ENCODE peak calls at places on chromosomes 4 and X, in five cellular contexts. One of them, this sample, is unnamed.
A peak's percentile ranks its signal among the peaks of the same experiment; 100 is the strongest.

GRCh38 chr4:8855781-8856245 is 15.8 kb downstream of the HMX1 start:
- DNase-seq in upper lobe of left lung: no peak
- DNase-seq in stomach: no peak
- DNase-seq in left ventricle myocardium inferior: no peak
- DNase-seq in cardiac muscle cell: no peak
- DNase-seq in this sample: no peak

GRCh38 chrX:54407266-54407665 is 32.9 kb upstream of the TSR2 start:
- DNase-seq in upper lobe of left lung: no peak
- DNase-seq in left ventricle myocardium inferior: no peak
- DNase-seq in stomach: no peak
- DNase-seq in cardiac muscle cell: no peak
- DNase-seq in this sample: no peak

GRCh38 chr4:106583567-106583966 is 215.0 kb upstream of the GIMD1 start:
- DNase-seq in upper lobe of left lung: no peak
- DNase-seq in cardiac muscle cell: peak; percentile 84
- DNase-seq in left ventricle myocardium inferior: no peak
- DNase-seq in stomach: no peak
- DNase-seq in this sample: peak; percentile 93

GRCh38 chr4:100286601-100287000 is 96.3 kb upstream of the DDIT4L start:
- DNase-seq in upper lobe of left lung: no peak
- DNase-seq in stomach: no peak
- DNase-seq in left ventricle myocardium inferior: no peak
- DNase-seq in cardiac muscle cell: no peak
- DNase-seq in this sample: no peak

GRCh38 chr4:170804930-170805329 is 715.2 kb upstream of the AADAT start:
- DNase-seq in upper lobe of left lung: no peak
- DNase-seq in left ventricle myocardium inferior: no peak
- DNase-seq in cardiac muscle cell: no peak
- DNase-seq in stomach: no peak
- DNase-seq in this sample: no peak

GRCh38 chr4:154399259-154399974 is 92.2 kb downstream of the DCHS2 start:
- DNase-seq in upper lobe of left lung: no peak
- DNase-seq in cardiac muscle cell: peak; percentile 23
- DNase-seq in left ventricle myocardium inferior: no peak
- DNase-seq in stomach: no peak
- DNase-seq in this sample: peak; percentile 20

GRCh38 chr4:38967260-38968095 is 64.7 kb downstream of the TMEM156 start:
- DNase-seq in stomach: no peak
- DNase-seq in left ventricle myocardium inferior: no peak
- DNase-seq in cardiac muscle cell: peak; percentile 97
- DNase-seq in upper lobe of left lung: no peak
- DNase-seq in this sample: peak; percentile 94

GRCh38 chrX:9708923-9709553 is 56.6 kb downstream of the GPR143 start:
- DNase-seq in stomach: peak; percentile 79
- DNase-seq in upper lobe of left lung: peak; percentile 94
- DNase-seq in cardiac muscle cell: peak; percentile 70
- DNase-seq in left ventricle myocardium inferior: peak; percentile 64
- DNase-seq in this sample: peak; percentile 84

GRCh38 chr4:144699565-144699964 is 53.6 kb downstream of the HHIP start:
- DNase-seq in cardiac muscle cell: peak; percentile 73
- DNase-seq in left ventricle myocardium inferior: no peak
- DNase-seq in stomach: no peak
- DNase-seq in upper lobe of left lung: no peak
- DNase-seq in this sample: peak; percentile 41

GRCh38 chrX:68936608-68937007 is 107.8 kb downstream of the EFNB1 start:
- DNase-seq in upper lobe of left lung: no peak
- DNase-seq in cardiac muscle cell: peak; percentile 77
- DNase-seq in left ventricle myocardium inferior: no peak
- DNase-seq in stomach: peak; percentile 22
- DNase-seq in this sample: peak; percentile 84

GRCh38 chrX:28610746-28611145 is 23.5 kb downstream of the IL1RAPL1 start:
- DNase-seq in left ventricle myocardium inferior: no peak
- DNase-seq in cardiac muscle cell: no peak
- DNase-seq in stomach: no peak
- DNase-seq in upper lobe of left lung: no peak
- DNase-seq in this sample: no peak

GRCh38 chrX:147403075-147403474 is 508.6 kb upstream of the FMR1 start:
- DNase-seq in stomach: no peak
- DNase-seq in upper lobe of left lung: no peak
- DNase-seq in cardiac muscle cell: no peak
- DNase-seq in left ventricle myocardium inferior: no peak
- DNase-seq in this sample: no peak

DNA sequence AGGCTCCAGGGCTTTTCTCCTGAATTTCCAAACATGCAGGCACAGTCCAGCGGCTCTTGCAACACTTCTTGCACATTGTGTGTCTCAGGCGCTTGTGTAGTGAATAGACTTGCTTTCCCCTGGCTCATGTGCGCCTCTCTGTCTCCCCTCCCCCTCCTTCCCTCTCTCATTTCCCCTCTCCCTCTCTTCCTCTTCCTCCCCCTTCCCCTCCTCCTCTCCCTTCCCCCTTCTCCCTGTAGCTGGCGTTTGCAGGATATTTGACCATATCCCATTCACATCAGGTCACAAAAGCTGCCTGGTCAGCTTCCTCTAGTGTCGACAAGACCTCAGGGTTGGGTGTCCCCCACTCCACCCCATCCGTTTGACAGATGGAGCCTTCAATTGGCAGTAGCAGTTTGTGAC is 2.4 kb downstream of the CHST7 start:
- DNase-seq in upper lobe of left lung: no peak
- DNase-seq in left ventricle myocardium inferior: peak; percentile 36
- DNase-seq in cardiac muscle cell: peak; percentile 74
- DNase-seq in stomach: no peak
- DNase-seq in this sample: peak; percentile 41
- H3K4me3 ChIP-seq in upper lobe of left lung: peak overlapping the region; percentile 62
- H3K4me3 ChIP-seq in left ventricle myocardium inferior: peak overlapping the region; percentile 82
- H3K4me3 ChIP-seq in cardiac muscle cell: no peak overlapping the region
- H3K4me3 ChIP-seq in stomach: peak overlapping the region; percentile 45
- H3K4me3 ChIP-seq in this sample: peak overlapping the region; percentile 61

DNA sequence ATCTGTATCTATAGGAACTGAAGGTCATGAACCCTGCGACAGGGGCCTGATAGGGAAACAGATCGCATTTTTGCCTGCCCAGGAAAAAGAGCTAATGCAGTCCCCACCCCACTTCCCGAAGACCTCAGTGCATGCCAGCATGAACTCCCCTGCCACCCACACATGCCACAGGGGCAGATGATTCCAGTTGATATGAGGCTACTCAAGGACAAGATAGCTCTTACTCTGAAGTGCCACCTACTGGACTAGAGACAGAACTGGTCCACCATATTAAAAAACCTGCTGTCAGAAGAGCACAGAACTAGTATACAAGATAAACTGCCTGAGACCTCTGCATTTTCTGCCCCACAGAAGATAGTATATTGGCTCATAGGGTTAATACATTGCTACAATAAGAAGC is 68.0 kb downstream of the YIPF7 start:
- DNase-seq in stomach: no peak
- DNase-seq in upper lobe of left lung: no peak
- DNase-seq in cardiac muscle cell: no peak
- DNase-seq in left ventricle myocardium inferior: no peak
- DNase-seq in this sample: no peak
- TF ChIP-seq CTCF in stomach: no peak
- TF ChIP-seq CTCF in upper lobe of left lung: no peak
- TF ChIP-seq CTCF in cardiac muscle cell: no peak
- TF ChIP-seq CTCF in left ventricle myocardium inferior: no peak
- TF ChIP-seq CTCF in this sample: no peak

GRCh38 chrX:108437789-108438623 is at the start of gene COL4A6:
- DNase-seq in cardiac muscle cell: peak; percentile 20
- DNase-seq in stomach: no peak
- DNase-seq in left ventricle myocardium inferior: no peak
- DNase-seq in upper lobe of left lung: peak; percentile 36
- DNase-seq in this sample: no peak
- H3K4me3 ChIP-seq in cardiac muscle cell: peak within 1 kb of the TSS; percentile 90
- H3K4me3 ChIP-seq in stomach: peak within 1 kb of the TSS; percentile 46
- H3K4me3 ChIP-seq in left ventricle myocardium inferior: peak within 1 kb of the TSS; percentile 68
- H3K4me3 ChIP-seq in upper lobe of left lung: peak within 1 kb of the TSS; percentile 51
- H3K4me3 ChIP-seq in this sample: peak within 1 kb of the TSS; percentile 67

GRCh38 chr4:30721353-30722091 is 1.4 kb downstream of the PCDH7 start:
- DNase-seq in stomach: peak; percentile 56
- DNase-seq in left ventricle myocardium inferior: peak; percentile 33
- DNase-seq in upper lobe of left lung: peak; percentile 90
- DNase-seq in cardiac muscle cell: peak; percentile 39
- DNase-seq in this sample: peak; percentile 14
- TF ChIP-seq CTCF in stomach: no peak
- TF ChIP-seq CTCF in left ventricle myocardium inferior: peak; percentile 54
- TF ChIP-seq CTCF in upper lobe of left lung: peak; percentile 43
- TF ChIP-seq CTCF in cardiac muscle cell: no peak
- TF ChIP-seq CTCF in this sample: no peak

GRCh38 chr4:145731026-145731425 is 51.1 kb downstream of the C4orf51 start:
- DNase-seq in upper lobe of left lung: no peak
- DNase-seq in cardiac muscle cell: peak; percentile 30
- DNase-seq in left ventricle myocardium inferior: no peak
- DNase-seq in stomach: peak; percentile 76
- DNase-seq in this sample: peak; percentile 70

GRCh38 chr4:145732895-145733880 is 53.2 kb downstream of the C4orf51 start:
- DNase-seq in stomach: peak; percentile 96
- DNase-seq in upper lobe of left lung: peak; percentile 98
- DNase-seq in left ventricle myocardium inferior: peak; percentile 97
- DNase-seq in cardiac muscle cell: peak; percentile 98
- DNase-seq in this sample: peak; percentile 95

GRCh38 chr4:145732001-145732400 is 52.1 kb downstream of the C4orf51 start:
- DNase-seq in upper lobe of left lung: no peak
- DNase-seq in cardiac muscle cell: peak; percentile 10
- DNase-seq in stomach: no peak
- DNase-seq in left ventricle myocardium inferior: no peak
- DNase-seq in this sample: no peak

GRCh38 chr4:145734051-145734450 is 54.1 kb downstream of the C4orf51 start:
- DNase-seq in left ventricle myocardium inferior: no peak
- DNase-seq in upper lobe of left lung: no peak
- DNase-seq in cardiac muscle cell: peak; percentile 34
- DNase-seq in stomach: no peak
- DNase-seq in this sample: no peak

GRCh38 chr4:145732416-145732815 is 52.5 kb downstream of the C4orf51 start:
- DNase-seq in cardiac muscle cell: no peak
- DNase-seq in left ventricle myocardium inferior: no peak
- DNase-seq in upper lobe of left lung: no peak
- DNase-seq in stomach: no peak
- DNase-seq in this sample: no peak
- H3K4me3 ChIP-seq in cardiac muscle cell: peak overlapping the region; percentile 47
- H3K4me3 ChIP-seq in left ventricle myocardium inferior: peak overlapping the region; percentile 77
- H3K4me3 ChIP-seq in upper lobe of left lung: peak overlapping the region; percentile 64
- H3K4me3 ChIP-seq in stomach: peak overlapping the region; percentile 66
- H3K4me3 ChIP-seq in this sample: peak overlapping the region; percentile 55

DNA sequence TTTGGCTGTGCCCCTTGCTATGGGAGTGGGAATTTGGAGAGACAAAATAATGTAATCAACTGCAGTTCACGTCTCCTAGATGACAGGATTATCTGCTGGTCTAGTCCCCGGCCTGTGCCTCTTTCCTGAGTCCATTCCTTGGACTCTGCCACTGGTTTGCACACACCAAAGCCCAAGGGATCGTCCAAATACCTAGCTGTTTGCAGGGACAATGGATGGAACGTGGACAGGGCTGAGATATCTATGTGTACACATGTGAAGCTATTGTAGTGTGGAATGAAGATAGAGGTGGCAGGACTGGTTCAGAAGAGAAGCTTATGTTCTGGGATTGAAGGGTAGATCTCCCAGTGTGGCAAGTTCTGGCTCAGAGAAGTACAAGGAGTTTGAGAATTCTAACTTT is 198.3 kb upstream of the PITX2 start:
- DNase-seq in upper lobe of left lung: no peak
- DNase-seq in cardiac muscle cell: no peak
- DNase-seq in left ventricle myocardium inferior: no peak
- DNase-seq in stomach: no peak
- DNase-seq in this sample: no peak
- TF ChIP-seq CTCF in upper lobe of left lung: no peak
- TF ChIP-seq CTCF in cardiac muscle cell: no peak
- TF ChIP-seq CTCF in left ventricle myocardium inferior: no peak
- TF ChIP-seq CTCF in stomach: no peak
- TF ChIP-seq CTCF in this sample: no peak